ENCODE peak calls at places on chromosomes 6 and 20, in six cellular contexts. G is fibroblast of lung, R is neural progenitor cell, A is H1, L is H9, K is hepatocyte. J is an unnamed sample. For H4K20me1 and H3K4me1, the result is how much of the 10 kb centered on the place peaks cover.

GRCh38 chr6:135012764-135013163 is 41.9 kb downstream of the HBS1L start:
- DNase-seq in L (no peak), G (peak), K (no peak), R (no peak), A (no peak), J (peak)

GRCh38 chr6:152720964-152721363 is 23.3 kb downstream of the MYCT1 start:
- DNase-seq in K (no peak), R (no peak), G (no peak), A (no peak), L (no peak), J (no peak)

GRCh38 chr6:79538481-79538971 is 1.3 kb upstream of the LCA5 start:
- DNase-seq in A (no peak), L (no peak), G (peak), R (peak), K (no peak), J (no peak)

GRCh38 chr6:8589941-8590676 is 154.8 kb upstream of the SLC35B3 start:
- DNase-seq in G (no peak), L (peak), K (peak), A (no peak), R (peak), J (no peak)

GRCh38 chr6:112044856-112045255 is 9.0 kb upstream of the CCN6 start:
- DNase-seq in A (no peak), G (no peak), R (no peak), L (no peak), K (no peak), J (peak)

GRCh38 chr6:164569503-164569902 is 739.9 kb downstream of the C6orf118 start:
- DNase-seq in L (no peak), A (no peak), R (peak), G (no peak), K (no peak), J (no peak)

GRCh38 chr6:18204691-18205090 is 49.5 kb downstream of the KDM1B start:
- DNase-seq in K (no peak), R (no peak), L (no peak), A (no peak), G (no peak), J (no peak)

GRCh38 chr20:39778847-39779641 is 816.9 kb downstream of the DHX35 start:
- DNase-seq in A (no peak), G (peak), R (no peak), L (no peak), K (no peak), J (no peak)

GRCh38 chr6:83708970-83709747 is at the start of gene SNAP91:
- DNase-seq in G (no peak), L (peak), R (peak), K (peak), A (peak), J (peak)

GRCh38 chr6:43401730-43402129 is 25.6 kb upstream of the ABCC10 start:
- DNase-seq in A (no peak), L (no peak), R (no peak), G (no peak), K (no peak), J (no peak)

GRCh38 chr20:14477125-14477524 is 139.7 kb upstream of the FLRT3 start:
- DNase-seq in R (no peak), A (no peak), L (no peak), K (no peak), G (peak), J (peak)

GRCh38 chr6:97195117-97195516 is 87.9 kb downstream of the MMS22L start:
- DNase-seq in G (peak), R (no peak), A (no peak), K (no peak), L (no peak), J (no peak)

GRCh38 chr20:38196592-38196991 is 31.5 kb upstream of the TGM2 start:
- DNase-seq in A (no peak), K (peak), G (peak), L (no peak), R (no peak), J (peak)

GRCh38 chr6:2021713-2022125 is 223.7 kb downstream of the GMDS start:
- DNase-seq in R (peak), A (no peak), L (no peak), G (peak), K (peak), J (peak)

DNA sequence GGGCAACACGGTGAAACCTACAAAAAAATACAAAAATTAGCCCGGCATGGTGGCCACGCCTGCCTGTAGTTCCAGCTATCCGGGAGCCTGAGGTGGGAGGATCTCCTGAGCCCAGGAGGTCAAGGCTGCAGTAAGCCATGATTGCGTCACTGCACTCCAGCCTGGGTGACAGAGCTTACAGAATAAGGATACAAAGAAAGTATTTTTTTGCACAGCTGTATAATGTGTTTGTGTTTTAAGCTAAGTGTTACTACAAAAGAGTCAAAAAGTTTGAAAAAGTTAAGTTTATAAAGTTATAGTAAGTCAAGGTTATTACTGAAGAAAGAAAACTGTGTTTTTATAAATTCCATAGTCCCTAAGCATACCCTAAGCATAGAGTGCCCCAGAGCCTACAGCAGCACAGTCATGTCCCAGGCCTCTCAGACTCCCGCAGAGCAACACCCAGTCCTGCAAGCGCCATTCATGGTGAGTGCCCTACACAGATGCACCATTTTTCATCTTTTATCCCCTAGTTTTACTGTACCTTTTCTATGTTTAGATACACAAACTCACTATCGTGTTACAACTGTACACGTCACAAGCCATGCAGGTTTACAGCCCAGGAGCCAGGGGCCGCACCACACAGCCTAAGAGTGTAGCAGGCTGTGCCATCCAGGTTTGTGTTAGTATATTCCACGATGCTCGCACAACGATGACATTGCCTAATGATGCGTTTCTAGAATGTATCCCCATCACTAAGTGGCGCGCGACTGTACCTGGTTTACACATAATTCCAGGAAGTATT is 22.4 kb downstream of the TAF4 start:
- DNase-seq in G (peak), L (no peak), A (no peak), K (no peak), R (no peak), J (peak)
- H4K20me1 ChIP-seq in G (under half), L (under half), A (under half), K (half or more), R (half or more), J (half or more)

GRCh38 chr20:52083627-52084232 is 107.8 kb downstream of the ZFP64 start:
- DNase-seq in R (peak), G (peak), A (peak), L (peak), K (peak), J (peak)
- TF ChIP-seq CTCF in R (peak), G (peak), A (no peak), L (peak), K (peak), J (peak)

DNA sequence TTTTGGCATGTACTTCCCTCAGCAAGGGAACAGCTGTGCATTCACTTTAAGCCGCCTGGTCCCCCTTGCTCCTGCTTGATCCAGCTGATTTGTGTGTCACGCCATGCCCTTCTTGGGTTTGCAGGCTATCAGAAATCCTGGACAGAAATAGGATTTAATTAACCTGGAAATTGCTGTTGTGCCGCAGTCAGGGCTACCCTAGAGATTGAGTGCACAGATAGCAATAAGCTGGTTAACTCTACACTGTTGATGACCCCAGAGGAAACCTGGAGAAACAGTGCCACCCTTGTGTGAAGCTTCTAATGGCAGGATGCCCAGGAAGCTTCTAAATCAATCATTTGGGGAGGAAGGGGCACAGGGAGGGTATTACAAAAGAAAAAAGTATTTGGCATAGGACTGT is 199.0 kb downstream of the JARID2 start:
- DNase-seq in G (peak), K (no peak), R (no peak), L (no peak), A (no peak), J (no peak)
- H3K4me1 ChIP-seq in G (under half), K (under half), R (half or more), L (under half), A (under half), J (under half)

DNA sequence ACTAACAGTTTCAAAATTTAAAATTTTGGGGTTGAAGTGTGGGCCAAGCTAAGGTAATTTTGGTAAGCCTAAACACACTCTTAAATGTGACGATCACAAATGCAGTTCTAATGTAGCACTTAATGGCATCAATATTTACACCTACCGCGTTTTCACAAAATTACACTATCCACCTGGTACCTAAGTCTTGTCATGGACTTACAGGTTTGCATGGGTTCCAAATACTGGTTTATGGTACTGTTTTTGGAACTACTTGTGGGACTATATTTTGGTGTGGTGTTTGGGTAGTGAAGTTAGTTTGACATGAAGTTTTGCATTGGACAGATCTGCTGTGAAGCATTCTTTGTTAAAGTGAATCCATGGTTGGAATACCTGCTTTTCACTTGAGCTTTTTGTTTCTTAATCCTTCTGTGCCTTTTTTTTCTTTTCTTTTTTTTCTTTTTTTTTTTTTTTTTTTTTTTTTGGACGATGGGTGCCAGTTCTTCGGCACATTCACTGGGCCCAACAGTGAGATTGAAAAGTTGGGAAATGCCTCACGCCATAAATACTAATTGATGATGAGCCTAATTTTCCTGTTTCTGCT is 6.5 kb downstream of the SRSF3 start:
- DNase-seq in G (no peak), K (no peak), A (no peak), R (no peak), L (no peak), J (no peak)
- H4K20me1 ChIP-seq in G (under half), K (half or more), A (half or more), R (half or more), L (under half), J (half or more)

J was measured in osteoblast.